ENCODE peak calls at places on chromosomes 2 and 18, in seven cellular contexts. P is fibroblast of lung; Z is effector memory CD4-positive, alpha-beta T cell; E is endodermal cell; A is ascending aorta; T is thoracic aorta; Q is stomach. W is an unnamed sample.

GRCh38 chr2:85549826-85550225 is 10.9 kb downstream of the MAT2A start:
- DNase-seq in P (peak; percentile 97), Z (no peak), E (no peak), A (no peak), T (no peak), Q (no peak), W (no peak)

GRCh38 chr18:6022840-6023239 is 127.5 kb upstream of the TMEM200C start:
- DNase-seq in P (peak; percentile 34), Z (no peak), E (peak; percentile 85), A (no peak), T (no peak), Q (no peak), W (no peak)

GRCh38 chr2:60745761-60746160 is 10.3 kb upstream of the PAPOLG start:
- DNase-seq in P (no peak), Z (no peak), E (no peak), A (no peak), T (no peak), Q (no peak), W (no peak)

GRCh38 chr2:25294573-25295462 is 46.9 kb downstream of the DNMT3A start:
- DNase-seq in P (peak; percentile 37), Z (peak; percentile 75), E (no peak), A (peak; percentile 91), T (peak; percentile 52), Q (peak; percentile 80), W (peak; percentile 39)

GRCh38 chr2:19652811-19653210 is 249.0 kb downstream of the TTC32 start:
- DNase-seq in P (no peak), Z (no peak), E (no peak), A (no peak), T (no peak), Q (no peak), W (no peak)

GRCh38 chr2:84781942-84782716 is 98.8 kb downstream of the TRABD2A start:
- DNase-seq in P (no peak), Z (peak; percentile 26), E (no peak), A (no peak), T (no peak), Q (peak; percentile 33), W (no peak)

GRCh38 chr2:195238366-195238765 is 418.7 kb upstream of the SLC39A10 start:
- DNase-seq in P (peak; percentile 10), Z (no peak), E (no peak), A (no peak), T (no peak), Q (no peak), W (no peak)

GRCh38 chr2:158828378-158829136 is 33.4 kb downstream of the DAPL1 start:
- DNase-seq in P (peak; percentile 14), Z (no peak), E (no peak), A (no peak), T (no peak), Q (no peak), W (peak; percentile 39)

GRCh38 chr2:177221970-177222369 is 9.4 kb downstream of the HNRNPA3 start:
- DNase-seq in P (no peak), Z (no peak), E (no peak), A (no peak), T (no peak), Q (no peak), W (no peak)

GRCh38 chr18:8912348-8913057 is 190.0 kb upstream of the NDUFV2 start:
- DNase-seq in P (no peak), Z (no peak), E (peak; percentile 61), A (no peak), T (no peak), Q (no peak), W (no peak)

GRCh38 chr2:44972771-44973535 is 31.5 kb downstream of the SIX3 start:
- DNase-seq in P (no peak), Z (no peak), E (peak; percentile 65), A (no peak), T (no peak), Q (no peak), W (no peak)

GRCh38 chr2:236166781-236167296 is 1.3 kb downstream of the GBX2 start:
- DNase-seq in P (no peak), Z (no peak), E (peak; percentile 79), A (no peak), T (no peak), Q (no peak), W (no peak)

GRCh38 chr2:96521219-96521618 is 15.3 kb upstream of the ARID5A start:
- DNase-seq in P (no peak), Z (no peak), E (no peak), A (no peak), T (no peak), Q (no peak), W (no peak)

GRCh38 chr2:178211943-178212342 is 17.6 kb downstream of the OSBPL6 start:
- DNase-seq in P (no peak), Z (no peak), E (peak; percentile 78), A (no peak), T (no peak), Q (no peak), W (no peak)

GRCh38 chr18:10936211-10937053 is 212.9 kb downstream of the PIEZO2 start:
- DNase-seq in P (no peak), Z (no peak), E (no peak), A (no peak), T (no peak), Q (no peak), W (no peak)

GRCh38 chr2:85702172-85702571 is 8.0 kb downstream of the GNLY start:
- DNase-seq in P (peak; percentile 85), Z (no peak), E (no peak), A (no peak), T (no peak), Q (no peak), W (no peak)

GRCh38 chr18:70289351-70290330 is 796 bp downstream of the SOCS6 start:
- DNase-seq in P (peak; percentile 46), Z (no peak), E (peak; percentile 76), A (no peak), T (no peak), Q (peak; percentile 42), W (peak; percentile 11)

GRCh38 chr2:170715932-170716777 is 1.0 kb downstream of the SP5 start:
- DNase-seq in P (no peak), Z (no peak), E (peak; percentile 86), A (no peak), T (no peak), Q (peak; percentile 52), W (no peak)

GRCh38 chr18:3603460-3604259 is 153.7 kb downstream of the TGIF1 start:
- DNase-seq in P (peak; percentile 99), Z (no peak), E (peak; percentile 89), A (no peak), T (no peak), Q (peak; percentile 55), W (peak; percentile 53)

GRCh38 chr2:74428675-74429074 is 7.1 kb downstream of the WDR54 start:
- DNase-seq in P (no peak), Z (no peak), E (no peak), A (no peak), T (no peak), Q (no peak), W (no peak)

GRCh38 chr2:74425523-74425922 is 4.0 kb downstream of the WDR54 start:
- DNase-seq in P (no peak), Z (no peak), E (no peak), A (no peak), T (no peak), Q (no peak), W (no peak)

GRCh38 chr2:74426181-74426758 is 4.7 kb downstream of the WDR54 start:
- DNase-seq in P (no peak), Z (no peak), E (peak; percentile 82), A (no peak), T (no peak), Q (no peak), W (no peak)

GRCh38 chr2:74429487-74430451 is 8.2 kb downstream of the WDR54 start:
- DNase-seq in P (no peak), Z (no peak), E (no peak), A (no peak), T (no peak), Q (no peak), W (no peak)

DNA sequence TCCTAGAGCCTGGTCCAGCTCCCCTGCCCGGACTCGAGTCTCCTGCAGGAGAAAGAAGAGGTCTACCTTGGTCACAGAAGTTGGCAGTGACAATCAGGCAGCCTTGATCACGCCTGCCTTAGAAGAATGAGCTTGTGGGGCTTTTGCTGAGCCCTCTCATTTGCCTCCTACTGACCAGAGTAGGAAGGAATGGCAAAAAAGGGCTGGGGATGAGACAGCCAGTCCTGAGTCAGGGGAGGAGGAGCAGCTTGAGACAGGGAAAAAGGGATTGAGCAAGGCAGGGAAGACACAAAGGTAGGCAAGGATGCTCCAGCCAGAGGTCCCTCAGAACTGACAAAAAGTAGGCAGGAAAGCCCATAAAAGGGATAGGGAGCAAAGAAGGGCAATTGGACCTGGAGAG is 6.0 kb downstream of the WDR54 start:
- DNase-seq in P (no peak), Z (no peak), E (peak; percentile 65), A (no peak), T (no peak), Q (no peak), W (no peak)
- H3K36me3 ChIP-seq in P (peaks cover 16% of the 10 kb centered on the region), Z (peaks cover 10% of the 10 kb centered on the region), E (peaks cover 80% of the 10 kb centered on the region), A (peaks cover 50% of the 10 kb centered on the region), T (peaks cover 29% of the 10 kb centered on the region), Q (peaks cover 80% of the 10 kb centered on the region), W (peaks cover 11% of the 10 kb centered on the region)

GRCh38 chr2:48488545-48488944 is 41.4 kb upstream of the STON1 start:
- DNase-seq in P (no peak), Z (no peak), E (no peak), A (no peak), T (no peak), Q (no peak), W (no peak)
- H3K36me3 ChIP-seq in P (peaks cover 2% of the 10 kb centered on the region), Z (peaks cover 40% of the 10 kb centered on the region), E (peaks cover 68% of the 10 kb centered on the region), A (peaks cover 38% of the 10 kb centered on the region), T (peaks cover 4% of the 10 kb centered on the region), Q (peaks cover 45% of the 10 kb centered on the region), W (no peaks in the 10 kb centered on the region)

GRCh38 chr2:226738191-226738820 is 61.3 kb downstream of the IRS1 start:
- DNase-seq in P (no peak), Z (no peak), E (no peak), A (no peak), T (no peak), Q (no peak), W (peak; percentile 36)

GRCh38 chr2:226738821-226739507 is 60.7 kb downstream of the IRS1 start:
- DNase-seq in P (no peak), Z (no peak), E (no peak), A (no peak), T (no peak), Q (no peak), W (peak; percentile 70)

GRCh38 chr2:226733189-226733858 is 66.3 kb downstream of the IRS1 start:
- DNase-seq in P (peak; percentile 67), Z (no peak), E (no peak), A (no peak), T (no peak), Q (no peak), W (no peak)

GRCh38 chr2:226733927-226734564 is 65.6 kb downstream of the IRS1 start:
- DNase-seq in P (no peak), Z (no peak), E (no peak), A (no peak), T (no peak), Q (no peak), W (no peak)

GRCh38 chr2:226736391-226736790 is 63.2 kb downstream of the IRS1 start:
- DNase-seq in P (no peak), Z (no peak), E (no peak), A (no peak), T (no peak), Q (no peak), W (no peak)
- H3K36me3 ChIP-seq in P (peaks cover 4% of the 10 kb centered on the region), Z (no peaks in the 10 kb centered on the region), E (no peaks in the 10 kb centered on the region), A (no peaks in the 10 kb centered on the region), T (no peaks in the 10 kb centered on the region), Q (no peaks in the 10 kb centered on the region), W (no peaks in the 10 kb centered on the region)

DNA sequence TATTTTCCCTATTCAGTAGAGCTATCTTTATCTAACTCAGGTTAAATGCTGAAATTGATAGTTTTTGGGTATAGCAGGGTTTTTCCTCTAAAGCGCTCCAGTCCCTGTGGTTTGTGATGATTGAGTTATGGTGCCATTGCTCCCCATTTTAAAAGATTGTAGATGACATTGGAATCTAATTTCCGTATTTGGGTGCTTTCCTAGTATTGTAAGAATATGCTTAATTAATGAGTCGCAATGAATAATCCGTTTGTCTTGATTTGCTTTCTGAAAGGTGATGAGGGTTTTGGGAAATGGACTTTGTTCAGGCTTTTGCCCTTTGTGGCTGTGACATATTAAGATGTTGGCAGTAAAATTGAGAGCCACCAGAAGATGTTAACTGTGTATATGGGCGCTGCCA is 3.9 kb downstream of the RPS7 start:
- DNase-seq in P (no peak), Z (no peak), E (no peak), A (no peak), T (no peak), Q (no peak), W (no peak)
- H3K36me3 ChIP-seq in P (peaks cover 13% of the 10 kb centered on the region), Z (peaks cover 60% of the 10 kb centered on the region), E (peaks cover 79% of the 10 kb centered on the region), A (peaks cover 66% of the 10 kb centered on the region), T (peaks cover 30% of the 10 kb centered on the region), Q (peaks cover 80% of the 10 kb centered on the region), W (peaks cover 5% of the 10 kb centered on the region)